ENCODE peak calls at places on chromosomes 16 and 17, in five cellular contexts. I is GM23338, A is uterus, Q is colonic mucosa, T is RWPE1. O is an unnamed sample.

GRCh38 chr17:41801374-41802062 is 10.2 kb downstream of the P3H4 start:
- DNase-seq in T (peak; percentile 72), I (peak; percentile 93), Q (peak; percentile 90), A (peak; percentile 84), O (peak; percentile 84)

GRCh38 chr17:78999947-79000395 is 9.6 kb downstream of the CANT1 start:
- DNase-seq in Q (no peak), A (peak; percentile 8), I (no peak), T (no peak), O (no peak)

GRCh38 chr16:51167170-51167710 is 16.2 kb upstream of the SALL1 start:
- DNase-seq in A (no peak), T (no peak), I (no peak), Q (no peak), O (no peak)

GRCh38 chr16:17211797-17212196 is 259.0 kb downstream of the XYLT1 start:
- DNase-seq in T (no peak), A (no peak), Q (no peak), I (peak; percentile 91), O (no peak)

GRCh38 chr17:48636177-48637018 is 10.2 kb upstream of the HOXB9 start:
- DNase-seq in I (peak; percentile 98), Q (peak; percentile 95), T (no peak), A (peak; percentile 46), O (no peak)

GRCh38 chr16:58755989-58756649 is 22.0 kb upstream of the GOT2 start:
- DNase-seq in T (peak; percentile 61), I (peak; percentile 94), Q (peak; percentile 76), A (peak; percentile 50), O (peak; percentile 62)

GRCh38 chr17:30113213-30113612 is 3.4 kb upstream of the NSRP1 start:
- DNase-seq in T (no peak), Q (peak; percentile 85), I (no peak), A (no peak), O (no peak)

GRCh38 chr17:21460358-21460757 is 84.2 kb downstream of the KCNJ12 start:
- DNase-seq in A (no peak), T (no peak), I (no peak), Q (no peak), O (no peak)

GRCh38 chr16:56606688-56607618 is 1.4 kb upstream of the MT2A start:
- DNase-seq in A (peak; percentile 92), I (peak; percentile 40), Q (peak; percentile 54), T (peak; percentile 94), O (peak; percentile 81)

GRCh38 chr17:43784628-43785101 is 4.4 kb downstream of the CFAP97D1 start:
- DNase-seq in I (no peak), Q (no peak), T (no peak), A (no peak), O (no peak)

GRCh38 chr16:81431554-81432353 is 12.9 kb upstream of the CMIP start:
- DNase-seq in A (no peak), T (no peak), Q (no peak), I (no peak), O (no peak)

GRCh38 chr17:55903028-55903690 is 152.3 kb downstream of the PCTP start:
- DNase-seq in Q (no peak), I (no peak), A (no peak), T (no peak), O (no peak)

GRCh38 chr17:76561799-76562268 is 22.0 kb downstream of the PRCD start:
- DNase-seq in Q (no peak), A (no peak), I (no peak), T (no peak), O (no peak)

GRCh38 chr17:7940743-7941142 is 8.7 kb downstream of the CNTROB start:
- DNase-seq in Q (no peak), I (no peak), T (no peak), A (no peak), O (no peak)

GRCh38 chr16:1763521-1764511 is 7.5 kb downstream of the NME3 start:
- DNase-seq in Q (no peak), A (no peak), I (peak; percentile 92), T (no peak), O (no peak)

GRCh38 chr16:4611337-4612023 is 3.2 kb downstream of the UBALD1 start:
- DNase-seq in T (no peak), I (no peak), A (no peak), Q (no peak), O (no peak)
- H3K27ac ChIP-seq in T (peak overlapping the region; percentile 91), I (peak overlapping the region; percentile 83), A (no peak overlapping the region), Q (no peak overlapping the region), O (no peak overlapping the region)

GRCh38 chr17:64236827-64237403 is 26.1 kb downstream of the TEX2 start:
- DNase-seq in A (no peak), Q (no peak), I (peak; percentile 78), T (no peak), O (no peak)
- TF ChIP-seq CTCF in A (no peak), Q (no peak), I (no peak), T (no peak), O (no peak)

GRCh38 chr16:86888240-86889044 is 310.1 kb downstream of the FOXL1 start:
- DNase-seq in I (no peak), Q (no peak), T (no peak), A (no peak), O (no peak)
- H3K27ac ChIP-seq in I (no peak overlapping the region), Q (no peak overlapping the region), T (no peak overlapping the region), A (no peak overlapping the region), O (no peak overlapping the region)

GRCh38 chr17:15271731-15272130 is 6.6 kb upstream of the PMP22 start:
- DNase-seq in Q (no peak), A (no peak), T (no peak), I (no peak), O (no peak)

GRCh38 chr17:15270628-15271381 is 5.7 kb upstream of the PMP22 start:
- DNase-seq in Q (no peak), T (no peak), A (no peak), I (no peak), O (no peak)

GRCh38 chr17:15269690-15270089 is 4.6 kb upstream of the PMP22 start:
- DNase-seq in I (no peak), Q (no peak), A (no peak), T (no peak), O (peak; percentile 38)

GRCh38 chr17:15273141-15273793 is 8.1 kb upstream of the PMP22 start:
- DNase-seq in A (peak; percentile 62), I (no peak), T (no peak), Q (no peak), O (no peak)

DNA sequence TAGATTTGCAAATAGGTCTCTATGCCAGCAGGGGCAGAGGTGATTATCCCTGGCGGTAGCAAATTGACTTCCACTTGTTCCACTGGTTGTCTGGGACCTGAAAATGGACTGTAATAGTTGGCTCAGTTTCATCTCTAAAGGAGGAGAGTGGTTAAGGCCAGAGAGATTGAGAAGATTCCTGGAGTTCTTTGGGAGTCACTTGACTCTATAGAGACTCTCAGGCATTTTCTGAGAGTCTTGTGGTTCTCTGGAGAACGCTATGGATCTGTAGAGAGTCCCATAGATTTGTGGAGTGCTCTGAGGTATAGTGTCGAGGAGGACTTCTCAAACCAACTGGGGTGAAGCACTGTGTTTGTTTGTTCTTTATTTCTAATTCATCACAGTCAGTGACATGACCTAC is 8.9 kb upstream of the PMP22 start:
- DNase-seq in Q (no peak), I (no peak), T (no peak), A (no peak), O (no peak)
- TF ChIP-seq CTCF in Q (no peak), I (no peak), T (no peak), A (no peak), O (no peak)

GRCh38 chr17:17740627-17741237 is 59.5 kb downstream of the RAI1 start:
- DNase-seq in T (no peak), I (no peak), Q (no peak), A (no peak), O (no peak)
- H3K27ac ChIP-seq in T (peak overlapping the region; percentile 97), I (no peak overlapping the region), Q (peak overlapping the region; percentile 48), A (peak overlapping the region; percentile 81), O (no peak overlapping the region)

GRCh38 chr16:67979955-67980678 is at the start of gene DPEP3:
- DNase-seq in A (no peak), T (no peak), I (peak; percentile 88), Q (no peak), O (no peak)
- TF ChIP-seq CTCF in A (no peak), T (no peak), I (peak; percentile 99), Q (no peak), O (peak; percentile 23)

O was measured in heart right ventricle.